ENCODE peak calls at places on chromosomes 13 and 19, in eight cellular contexts. H is NCI-H1436 treated with DMSO at 0.1 percent for 48 hours; Z is stimulated activated CD4-positive, alpha-beta T cell treated with anti-CD3 and anti-CD28 coated beads, TNF-alpha, amount 100 ng/mL, for 48 hours; V is neural progenitor cell; I is stimulated activated naive B cell treated with anti-CD40 and anti-IgM and Interleukin-4, amounts not matched to agents 10 μg/mL and 1 μg/mL and 100 μg/mL, for 72 hours; U is stimulated activated CD8-positive, alpha-beta memory T cell treated with anti-CD3 and anti-CD28 coated beads, Interleukin-2, amount 100 ng/mL, for 1 hour; O is NCI-H2171 treated with DMSO at 0.1 percent for 48 hours; C is ELF-1. K is an unnamed sample.
A peak's percentile ranks its signal among the peaks of the same experiment; 100 is the strongest.

GRCh38 chr13:78562237-78562889 is 41.0 kb downstream of the POU4F1 start:
- DNase-seq in I (no peak), Z (no peak), C (no peak), O (no peak), U (no peak), V (no peak), H (no peak), K (no peak)

GRCh38 chr19:6674868-6675305 is 4.9 kb upstream of the TNFSF14 start:
- DNase-seq in V (peak; percentile 62), O (no peak), U (peak; percentile 74), I (peak; percentile 74), Z (peak; percentile 94), C (peak; percentile 68), H (peak; percentile 12), K (peak; percentile 89)

GRCh38 chr13:106690779-106691178 is 122.8 kb upstream of the ARGLU1 start:
- DNase-seq in I (no peak), O (no peak), U (no peak), C (no peak), V (no peak), H (no peak), Z (no peak), K (no peak)

GRCh38 chr13:46633416-46633815 is 80.4 kb downstream of the LRCH1 start:
- DNase-seq in H (no peak), O (no peak), I (no peak), U (no peak), C (peak; percentile 27), Z (no peak), V (no peak), K (no peak)

GRCh38 chr19:46265217-46265828 is 31.5 kb upstream of the HIF3A start:
- DNase-seq in O (peak; percentile 76), I (peak; percentile 63), C (peak; percentile 88), H (no peak), V (peak; percentile 89), Z (peak; percentile 49), U (peak; percentile 35), K (no peak)

GRCh38 chr19:28061111-28061510 is 1151.8 kb downstream of the UQCRFS1 start:
- DNase-seq in C (no peak), Z (no peak), I (no peak), U (no peak), V (no peak), O (no peak), H (no peak), K (no peak)

GRCh38 chr13:44932171-44932849 is 57.0 kb downstream of the NUFIP1 start:
- DNase-seq in O (no peak), V (no peak), Z (no peak), I (no peak), U (no peak), C (no peak), H (no peak), K (no peak)

GRCh38 chr19:57111329-57111644 is 8.5 kb upstream of the USP29 start:
- DNase-seq in Z (no peak), U (no peak), V (no peak), C (no peak), O (no peak), I (no peak), H (no peak), K (no peak)

GRCh38 chr13:41352935-41353801 is 42.1 kb downstream of the NAA16 start:
- DNase-seq in C (peak; percentile 75), U (peak; percentile 21), I (peak; percentile 1), O (peak; percentile 22), V (peak; percentile 37), Z (no peak), H (no peak), K (no peak)

GRCh38 chr13:28027607-28028364 is 39.3 kb upstream of the URAD start:
- DNase-seq in Z (no peak), H (no peak), U (no peak), V (no peak), O (no peak), C (no peak), I (no peak), K (no peak)

K was measured in left lung.